ENCODE peak calls at places on chromosomes 2 and 18, in four cellular contexts. W is spleen, C is suprapubic skin, S is HCT116. Y is an unnamed sample. For H3K4me1, the result is how much of the 10 kb centered on the place peaks cover.

GRCh38 chr18:6734746-6735430 is 5.4 kb downstream of the ARHGAP28 start:
- DNase-seq in S (no peak), C (no peak), W (no peak), Y (no peak)

GRCh38 chr2:85525029-85525428 is 13.9 kb upstream of the MAT2A start:
- DNase-seq in S (no peak), W (peak), C (no peak), Y (no peak)

GRCh38 chr2:233433029-233433428 is 78.7 kb downstream of the DGKD start:
- DNase-seq in W (no peak), S (no peak), C (no peak), Y (no peak)

GRCh38 chr18:78579854-78580577 is 399.6 kb upstream of the SALL3 start:
- DNase-seq in S (no peak), W (no peak), C (no peak), Y (no peak)

GRCh38 chr2:61816480-61817355 is 37.1 kb downstream of the FAM161A start:
- DNase-seq in C (no peak), S (no peak), W (no peak), Y (no peak)

GRCh38 chr2:31922542-31923408 is 88.0 kb downstream of the MEMO1 start:
- DNase-seq in C (no peak), S (no peak), W (no peak), Y (no peak)

GRCh38 chr2:132623096-132623839 is 46.7 kb downstream of the LYPD1 start:
- DNase-seq in W (no peak), C (no peak), S (no peak), Y (no peak)

GRCh38 chr2:138012082-138012481 is 47.8 kb downstream of the HNMT start:
- DNase-seq in W (no peak), S (no peak), C (no peak), Y (no peak)

GRCh38 chr2:10338242-10339188 is 35.8 kb downstream of the HPCAL1 start:
- DNase-seq in C (no peak), W (peak), S (no peak), Y (no peak)

GRCh38 chr2:214808961-214809750 is at the start of gene BARD1:
- DNase-seq in C (no peak), W (peak), S (peak), Y (peak)

GRCh38 chr2:43273477-43273876 is 47.1 kb upstream of the ZFP36L2 start:
- DNase-seq in C (no peak), W (no peak), S (no peak), Y (no peak)

GRCh38 chr2:47300609-47301276 is 102.2 kb upstream of the MSH2 start:
- DNase-seq in S (no peak), W (no peak), C (no peak), Y (no peak)

GRCh38 chr2:14601070-14601770 is 31.3 kb upstream of the LRATD1 start:
- DNase-seq in W (no peak), S (no peak), C (no peak), Y (no peak)

GRCh38 chr2:97871096-97871780 is 124.5 kb downstream of the TMEM131 start:
- DNase-seq in S (peak), W (no peak), C (no peak), Y (no peak)

GRCh38 chr2:72439892-72440291 is 292.2 kb upstream of the CYP26B1 start:
- DNase-seq in S (no peak), W (no peak), C (no peak), Y (no peak)

GRCh38 chr2:215392164-215392563 is 43.7 kb downstream of the FN1 start:
- DNase-seq in C (no peak), S (no peak), W (no peak), Y (no peak)

GRCh38 chr18:25726278-25726677 is 364.1 kb downstream of the SS18 start:
- DNase-seq in W (no peak), C (no peak), S (no peak), Y (no peak)

DNA sequence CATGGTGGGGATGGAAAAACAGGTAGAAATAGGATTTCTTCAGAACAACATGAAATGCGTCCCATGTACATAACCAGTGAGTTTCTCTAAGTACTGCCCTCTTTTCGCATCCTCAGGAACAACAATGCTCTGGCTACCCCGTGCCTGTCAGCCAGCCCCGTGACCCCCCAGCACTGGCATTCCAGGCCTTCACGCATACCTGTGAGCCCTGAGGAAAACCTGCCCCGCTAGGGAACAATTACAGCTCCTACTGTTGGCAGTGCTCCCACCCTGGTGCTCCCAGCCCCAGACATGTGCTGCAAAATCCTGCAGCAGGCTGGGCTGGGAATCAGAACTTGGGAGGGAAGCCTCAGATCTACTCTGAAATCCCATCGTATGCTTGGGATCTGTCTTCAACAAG is 9.1 kb downstream of the SMAD7 start:
- DNase-seq in W (peak), S (no peak), C (no peak), Y (no peak)
- H3K4me1 ChIP-seq in W (half or more), S (half or more), C (half or more), Y (under half)

GRCh38 chr2:230713331-230714121 is 884 bp downstream of the CAB39 start:
- DNase-seq in W (peak), S (no peak), C (peak), Y (no peak)
- TF ChIP-seq POLR2AphosphoS5 in W (peak), S (no peak), C (no peak), Y (no peak)

GRCh38 chr2:45770773-45771172 is 119.3 kb downstream of the PRKCE start:
- DNase-seq in S (no peak), W (no peak), C (no peak), Y (no peak)
- H3K27ac ChIP-seq in S (no peak), W (no peak), C (no peak), Y (peak)

DNA sequence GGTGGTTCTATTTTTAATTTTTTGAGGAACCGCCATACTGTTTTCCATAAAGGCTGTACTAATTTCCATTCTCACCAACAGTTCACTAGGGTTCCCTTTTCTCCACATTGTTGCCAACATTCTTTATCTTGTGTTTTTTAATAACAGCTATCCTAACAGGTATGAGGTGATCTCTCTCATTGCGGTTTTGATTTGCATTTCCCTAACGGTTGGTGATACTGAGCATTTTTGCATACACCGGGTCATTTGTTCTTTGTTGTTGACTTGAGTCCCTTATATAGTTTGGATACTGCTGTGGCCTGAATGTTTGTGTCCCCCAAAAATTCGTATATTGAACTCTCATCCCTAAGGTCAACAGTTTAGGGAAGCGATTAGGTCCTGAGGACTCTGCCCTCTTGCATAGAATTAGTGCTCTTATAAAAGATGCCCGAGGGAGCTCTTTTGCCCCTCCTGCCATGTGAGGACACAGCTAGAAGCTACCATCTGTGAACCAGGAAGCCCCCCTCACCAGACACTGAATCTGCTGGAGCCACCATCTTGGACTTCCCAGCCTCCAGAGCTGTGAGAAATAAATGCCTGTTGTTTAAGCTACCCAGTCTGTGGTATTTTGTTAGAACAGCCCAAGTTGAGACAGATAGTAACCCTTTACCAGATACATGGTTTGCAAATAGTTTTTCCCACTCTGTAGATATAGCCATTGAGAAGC is 4.7 kb downstream of the IMP4 start:
- DNase-seq in S (no peak), C (no peak), W (no peak), Y (no peak)
- H3K4me1 ChIP-seq in S (under half), C (under half), W (under half), Y (under half)

GRCh38 chr18:62914868-62915267 is 199.5 kb downstream of the PHLPP1 start:
- DNase-seq in C (no peak), W (no peak), S (no peak), Y (no peak)
- TF ChIP-seq POLR2AphosphoS5 in C (no peak), W (no peak), S (no peak), Y (no peak)

GRCh38 chr2:113274427-113274826 is 4.3 kb downstream of the PAX8 start:
- DNase-seq in C (no peak), W (no peak), S (no peak), Y (no peak)
- H3K27ac ChIP-seq in C (no peak), W (no peak), S (no peak), Y (no peak)

GRCh38 chr2:70679244-70679643 is 88.8 kb downstream of the ADD2 start:
- DNase-seq in C (peak), S (no peak), W (peak), Y (no peak)

GRCh38 chr2:70678576-70679143 is 89.3 kb downstream of the ADD2 start:
- DNase-seq in W (peak), C (peak), S (no peak), Y (no peak)

GRCh38 chr2:70674636-70675430 is 93.2 kb downstream of the ADD2 start:
- DNase-seq in W (peak), S (no peak), C (peak), Y (no peak)

GRCh38 chr2:70675862-70676261 is 92.1 kb downstream of the ADD2 start:
- DNase-seq in C (peak), W (no peak), S (no peak), Y (no peak)

DNA sequence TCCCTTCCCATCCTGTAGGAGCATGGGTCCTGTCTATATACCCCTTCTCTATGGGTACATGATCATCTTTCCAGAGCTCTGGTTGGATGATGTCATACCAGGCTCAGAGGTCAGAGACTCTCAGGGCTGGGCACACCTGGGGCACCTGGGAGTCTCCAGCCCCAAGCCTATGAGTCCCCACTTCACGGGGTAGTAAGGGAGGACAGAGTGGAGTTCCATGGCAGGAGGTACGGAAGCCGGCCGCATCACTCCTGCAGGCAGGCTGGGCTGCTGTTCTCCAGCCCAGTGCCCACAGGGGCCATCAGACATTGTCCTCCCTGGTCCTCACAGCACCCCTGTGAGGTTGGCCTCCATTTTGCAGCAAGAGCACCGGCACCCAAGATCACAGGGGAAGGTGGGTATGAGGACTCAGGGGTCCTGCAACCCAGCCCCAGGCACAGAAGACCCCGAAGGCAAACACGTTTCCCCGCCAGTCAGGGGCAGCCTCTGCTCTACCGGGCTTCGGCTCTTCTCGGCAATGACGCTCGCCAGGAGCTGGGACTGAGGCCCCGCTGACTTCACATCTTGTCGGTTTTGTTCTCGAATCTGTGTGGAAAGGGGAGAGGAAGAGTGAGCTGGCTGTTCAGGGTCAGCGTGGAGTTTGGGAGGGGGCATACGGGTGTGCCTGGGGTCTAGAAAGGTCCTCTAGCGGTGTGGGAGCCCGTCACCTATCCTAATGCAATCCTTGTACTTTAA is 91.5 kb downstream of the ADD2 start:
- DNase-seq in S (no peak), W (peak), C (peak), Y (no peak)
- H3K4me1 ChIP-seq in S (under half), W (under half), C (under half), Y (under half)

Y was measured in breast epithelium.